ENCODE peak calls at places on chromosome 20, in seven cellular contexts. L is hepatocyte, X is OCI-LY7, O is psoas muscle, F is fibroblast of lung, R is transverse colon, T is colonic mucosa. W is an unnamed sample. For H3K4me1, the result is how much of the 10 kb centered on the place peaks cover.

GRCh38 chr20:32830437-32830836 is 10.7 kb downstream of the MAPRE1 start:
- DNase-seq in T (peak), R (peak), X (no peak), F (peak), L (peak), O (no peak), W (no peak)

GRCh38 chr20:20621191-20621590 is 91.3 kb downstream of the RALGAPA2 start:
- DNase-seq in L (no peak), T (no peak), O (no peak), X (no peak), R (no peak), F (no peak), W (no peak)

GRCh38 chr20:40741507-40742106 is 52.6 kb upstream of the MAFB start:
- DNase-seq in L (peak), R (peak), O (peak), X (peak), F (peak), T (peak), W (peak)

GRCh38 chr20:14336667-14337066 is 745 bp downstream of the FLRT3 start:
- DNase-seq in X (no peak), L (peak), T (no peak), F (peak), R (no peak), O (no peak), W (peak)

GRCh38 chr20:2368621-2369020 is 12.1 kb upstream of the TGM6 start:
- DNase-seq in L (no peak), F (no peak), O (no peak), T (no peak), X (no peak), R (no peak), W (no peak)

GRCh38 chr20:59082077-59082740 is 39.6 kb upstream of the PRELID3B start:
- DNase-seq in R (no peak), F (peak), L (no peak), O (no peak), T (no peak), X (peak), W (peak)

GRCh38 chr20:17281478-17281877 is 54.6 kb downstream of the PCSK2 start:
- DNase-seq in L (peak), R (no peak), X (peak), O (no peak), F (peak), T (peak), W (peak)

GRCh38 chr20:8656335-8656734 is 412.6 kb upstream of the PLCB4 start:
- DNase-seq in L (no peak), X (no peak), R (no peak), T (no peak), F (peak), O (no peak), W (peak)

GRCh38 chr20:18743665-18744440 is 69.7 kb upstream of the SCP2D1 start:
- DNase-seq in O (no peak), R (no peak), X (no peak), T (no peak), L (no peak), F (no peak), W (no peak)

GRCh38 chr20:33838035-33838864 is 27.1 kb downstream of the CHMP4B start:
- DNase-seq in O (no peak), F (no peak), X (no peak), R (peak), L (no peak), T (no peak), W (peak)

GRCh38 chr20:23609486-23610109 is 3.9 kb upstream of the CST9 start:
- DNase-seq in F (no peak), O (no peak), R (no peak), L (no peak), T (no peak), X (no peak), W (peak)

GRCh38 chr20:51456511-51457280 is 85.8 kb downstream of the NFATC2 start:
- DNase-seq in L (peak), O (peak), F (peak), X (no peak), R (peak), T (peak), W (peak)

GRCh38 chr20:61026731-61027130 is 225.3 kb upstream of the CDH4 start:
- DNase-seq in F (no peak), T (no peak), L (no peak), X (no peak), R (no peak), O (no peak), W (no peak)

GRCh38 chr20:25274481-25274880 is 26.6 kb downstream of the PYGB start:
- DNase-seq in R (peak), L (no peak), O (peak), X (no peak), F (no peak), T (no peak), W (no peak)

DNA sequence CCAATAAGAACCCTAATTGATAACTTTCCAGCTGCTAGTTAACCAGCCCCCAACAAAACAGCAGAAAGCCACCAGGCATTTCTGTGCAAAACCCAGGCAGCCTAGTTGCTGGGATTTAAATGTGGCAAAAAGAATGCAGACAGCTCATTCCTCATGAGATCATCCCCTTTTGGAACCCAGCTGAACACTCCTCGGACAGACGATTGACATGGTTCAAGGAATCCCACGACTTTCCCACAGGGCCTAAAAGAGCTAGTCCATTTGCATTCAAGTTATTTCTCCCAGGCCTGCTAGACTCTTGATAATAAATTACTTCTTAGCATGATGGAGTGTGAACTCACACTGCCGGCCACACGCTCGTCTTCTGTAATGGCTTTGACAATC is 24.0 kb downstream of the JAG1 start:
- DNase-seq in L (no peak), R (peak), T (no peak), O (no peak), X (no peak), F (peak), W (no peak)
- H3K4me1 ChIP-seq in L (under half), R (under half), T (under half), O (under half), X (under half), F (under half), W (under half)

DNA sequence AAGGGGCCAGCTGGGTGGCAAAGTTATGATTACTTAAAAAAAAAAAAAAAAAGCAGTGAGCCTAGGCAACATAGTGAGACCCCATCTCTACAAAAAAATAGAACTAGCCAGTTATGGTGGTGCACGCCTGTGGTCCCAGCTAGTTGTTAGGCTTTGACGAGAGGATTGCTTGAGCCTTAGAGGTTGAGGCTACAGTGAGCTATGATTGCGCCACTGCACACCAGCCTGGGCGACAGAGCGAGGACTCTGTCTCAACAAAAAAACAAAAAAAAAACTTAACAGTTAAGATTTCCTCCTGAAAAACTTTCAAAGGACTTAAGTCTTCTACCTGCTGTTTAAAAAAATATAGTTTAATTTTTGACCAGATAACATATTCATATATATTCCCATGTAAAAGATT is 2.4 kb downstream of the GTSF1L start:
- DNase-seq in F (no peak), X (no peak), R (no peak), T (no peak), O (no peak), L (no peak), W (no peak)
- H3K4me1 ChIP-seq in F (under half), X (half or more), R (under half), T (under half), O (under half), L (under half), W (under half)

GRCh38 chr20:361562-361961 is 14.7 kb downstream of the NRSN2 start:
- DNase-seq in O (no peak), F (no peak), X (peak), L (no peak), R (no peak), T (no peak), W (no peak)

GRCh38 chr20:366042-366718 is 14.4 kb upstream of the TRIB3 start:
- DNase-seq in O (no peak), L (no peak), X (no peak), F (no peak), R (no peak), T (no peak), W (no peak)

GRCh38 chr20:364905-365794 is 15.4 kb upstream of the TRIB3 start:
- DNase-seq in X (peak), O (no peak), F (peak), L (no peak), T (no peak), R (no peak), W (peak)

GRCh38 chr20:362271-363254 is 15.7 kb downstream of the NRSN2 start:
- DNase-seq in L (peak), X (peak), R (peak), O (peak), T (peak), F (peak), W (peak)

GRCh38 chr20:363319-364078 is 16.6 kb downstream of the NRSN2 start:
- DNase-seq in R (no peak), X (peak), L (peak), F (no peak), T (no peak), O (no peak), W (no peak)
- H3K4me1 ChIP-seq in R (under half), X (half or more), L (under half), F (under half), T (under half), O (under half), W (under half)

DNA sequence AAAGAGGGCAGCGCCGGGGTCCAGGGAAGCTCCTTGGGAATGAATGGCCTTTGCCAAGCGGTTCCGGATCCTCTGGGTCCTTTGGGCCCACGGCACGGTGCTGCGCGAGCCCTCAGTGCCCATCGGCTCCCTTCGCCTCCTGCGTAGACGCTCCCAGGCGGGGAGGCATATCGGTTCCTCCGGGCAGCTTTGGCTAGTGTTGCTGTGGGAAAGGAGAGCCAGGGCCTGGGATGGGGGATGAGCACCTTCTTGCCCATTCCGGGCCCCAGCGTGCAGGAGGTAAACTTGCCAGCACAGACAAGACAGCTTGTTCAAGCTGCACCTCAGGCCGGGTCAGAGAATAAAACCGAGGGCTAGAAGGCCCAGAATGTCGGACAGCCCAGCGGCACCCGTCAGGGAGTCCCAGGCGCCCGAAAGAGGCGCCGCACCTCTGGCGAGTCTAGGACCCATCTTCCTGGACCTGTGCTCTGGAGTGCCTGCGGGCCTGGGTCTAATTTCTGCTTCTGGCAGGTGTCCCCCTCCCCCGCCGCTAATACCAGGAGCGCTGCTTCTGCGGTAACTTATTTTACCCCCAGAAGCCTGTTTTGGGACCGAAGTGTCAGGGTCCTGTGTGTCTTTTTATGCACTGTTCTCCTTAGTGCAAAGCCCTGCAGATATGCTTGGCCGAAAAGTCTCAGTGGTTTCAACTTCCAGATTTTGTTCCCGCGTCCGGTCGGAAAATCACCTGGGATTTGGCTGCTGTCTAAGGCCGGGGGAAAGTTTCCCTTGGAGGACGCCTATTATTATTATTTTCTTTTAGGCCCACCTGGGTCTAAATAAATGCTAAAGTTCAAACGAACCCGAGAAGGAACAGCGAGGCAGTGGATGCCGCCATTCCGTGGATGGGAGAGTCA is 1.7 kb upstream of the TFAP2C start:
- DNase-seq in R (no peak), X (no peak), O (no peak), F (no peak), L (no peak), T (no peak), W (peak)
- H3K4me1 ChIP-seq in R (under half), X (under half), O (under half), F (under half), L (under half), T (under half), W (under half)

GRCh38 chr20:44648068-44648467 is 3.4 kb downstream of the ADA start:
- DNase-seq in T (no peak), F (no peak), X (peak), O (no peak), R (no peak), L (no peak), W (no peak)

GRCh38 chr20:44644384-44645131 is 6.9 kb downstream of the ADA start:
- DNase-seq in R (no peak), X (peak), T (no peak), O (no peak), F (no peak), L (no peak), W (peak)

GRCh38 chr20:44646023-44646640 is 5.4 kb downstream of the ADA start:
- DNase-seq in R (peak), F (peak), O (no peak), T (no peak), X (peak), L (no peak), W (no peak)

GRCh38 chr20:44648579-44648978 is 2.9 kb downstream of the ADA start:
- DNase-seq in R (no peak), O (no peak), L (no peak), F (no peak), T (no peak), X (peak), W (peak)

GRCh38 chr20:44646641-44647274 is 4.7 kb downstream of the ADA start:
- DNase-seq in F (peak), R (peak), X (peak), T (no peak), L (no peak), O (no peak), W (no peak)
- H3K4me1 ChIP-seq in F (under half), R (under half), X (half or more), T (under half), L (under half), O (under half), W (under half)